ENCODE peak calls at places on chromosomes 2 and 18, in five cellular contexts. N, I, X, T and O are unnamed samples.

GRCh38 chr2:168009900-168010299 is 237.5 kb downstream of the STK39 start:
- DNase-seq in N (no peak), I (no peak), X (no peak), T (no peak), O (no peak)

GRCh38 chr2:218671077-218671653 is 637 bp downstream of the RNF25 start:
- DNase-seq in N (no peak), I (no peak), X (no peak), T (no peak), O (no peak)

GRCh38 chr18:10015941-10016819 is 102.4 kb downstream of the VAPA start:
- DNase-seq in N (peak; percentile 97), I (peak; percentile 27), X (peak; percentile 56), T (no peak), O (no peak)

GRCh38 chr2:32962652-32963051 is 15.9 kb downstream of the LTBP1 start:
- DNase-seq in N (no peak), I (no peak), X (peak; percentile 11), T (no peak), O (peak; percentile 28)

GRCh38 chr2:160077912-160078585 is 15.6 kb upstream of the PLA2R1 start:
- DNase-seq in N (no peak), I (peak; percentile 47), X (no peak), T (no peak), O (no peak)

GRCh38 chr2:171480908-171481307 is 41.4 kb upstream of the CYBRD1 start:
- DNase-seq in N (no peak), I (no peak), X (no peak), T (no peak), O (no peak)

GRCh38 chr2:152925540-152926448 is 207.4 kb downstream of the ARL6IP6 start:
- DNase-seq in N (no peak), I (peak; percentile 80), X (peak; percentile 9), T (no peak), O (peak; percentile 85)

GRCh38 chr2:231807020-231807419 is 20.8 kb downstream of the COPS7B start:
- DNase-seq in N (peak; percentile 42), I (no peak), X (no peak), T (no peak), O (no peak)

GRCh38 chr2:54606393-54606973 is 117.0 kb upstream of the EML6 start:
- DNase-seq in N (peak; percentile 83), I (no peak), X (peak; percentile 62), T (no peak), O (no peak)

GRCh38 chr2:20205915-20206524 is 18.9 kb downstream of the SDC1 start:
- DNase-seq in N (no peak), I (peak; percentile 49), X (no peak), T (no peak), O (no peak)

GRCh38 chr2:208139447-208139846 is 6.5 kb downstream of the CRYGB start:
- DNase-seq in N (no peak), I (no peak), X (no peak), T (no peak), O (no peak)

GRCh38 chr2:147843421-147843863 is 1.4 kb upstream of the ACVR2A start:
- DNase-seq in N (no peak), I (no peak), X (no peak), T (no peak), O (no peak)

GRCh38 chr2:239322414-239323086 is 78.3 kb downstream of the HDAC4 start:
- DNase-seq in N (peak; percentile 90), I (peak; percentile 20), X (peak; percentile 4), T (no peak), O (no peak)

GRCh38 chr2:33392366-33392765 is 84.1 kb upstream of the RASGRP3 start:
- DNase-seq in N (no peak), I (no peak), X (no peak), T (no peak), O (no peak)

GRCh38 chr2:7057865-7058400 is 140.7 kb downstream of the RNF144A start:
- DNase-seq in N (no peak), I (no peak), X (no peak), T (no peak), O (no peak)

GRCh38 chr2:228426502-228427216 is 245.2 kb upstream of the SPHKAP start:
- DNase-seq in N (peak; percentile 8), I (no peak), X (no peak), T (no peak), O (no peak)

GRCh38 chr2:12549641-12550040 is 167.1 kb upstream of the TRIB2 start:
- DNase-seq in N (peak; percentile 89), I (no peak), X (no peak), T (no peak), O (no peak)

GRCh38 chr2:234588054-234588430 is 91.2 kb upstream of the ARL4C start:
- DNase-seq in N (no peak), I (no peak), X (no peak), T (no peak), O (no peak)

GRCh38 chr2:100173907-100174525 is 31.6 kb upstream of the AFF3 start:
- DNase-seq in N (no peak), I (no peak), X (no peak), T (no peak), O (no peak)

GRCh38 chr2:127106457-127106997 is 427 bp downstream of the BIN1 start:
- DNase-seq in N (no peak), I (peak; percentile 22), X (no peak), T (peak; percentile 22), O (peak; percentile 56)

GRCh38 chr2:213232649-213233437 is 51.4 kb upstream of the SPAG16 start:
- DNase-seq in N (peak; percentile 36), I (no peak), X (no peak), T (no peak), O (no peak)

GRCh38 chr18:48743046-48743445 is 204.2 kb downstream of the CTIF start:
- DNase-seq in N (peak; percentile 94), I (no peak), X (peak; percentile 37), T (no peak), O (no peak)

GRCh38 chr2:185828326-185828725 is 89.7 kb downstream of the FSIP2 start:
- DNase-seq in N (no peak), I (no peak), X (no peak), T (no peak), O (no peak)

DNA sequence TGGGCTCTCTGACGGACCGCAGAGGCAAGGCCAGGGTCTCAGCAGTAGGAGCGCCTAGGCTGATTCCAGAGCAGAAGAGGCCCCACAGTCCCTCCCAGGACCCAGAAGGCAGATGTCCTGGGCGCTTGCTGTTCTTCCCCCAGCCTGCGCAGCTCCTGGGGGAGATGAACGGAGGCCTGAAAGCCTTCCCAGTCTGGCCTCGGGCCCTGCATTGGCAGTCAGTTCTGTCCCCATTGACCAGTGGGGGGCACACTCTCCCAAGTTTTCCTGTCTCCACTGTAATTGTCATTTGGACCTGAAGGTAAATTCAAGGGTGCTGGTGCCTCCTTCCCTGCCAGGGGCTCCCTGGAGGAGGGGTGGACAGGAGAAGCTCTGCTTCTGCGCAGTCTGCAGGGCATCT is 345.7 kb downstream of the CYP26B1 start:
- DNase-seq in N (peak; percentile 77), I (peak; percentile 47), X (peak; percentile 68), T (no peak), O (peak; percentile 54)
- TF ChIP-seq CTCF in N (peak; percentile 81), I (peak; percentile 32), X (peak; percentile 62), T (no peak), O (no peak)

DNA sequence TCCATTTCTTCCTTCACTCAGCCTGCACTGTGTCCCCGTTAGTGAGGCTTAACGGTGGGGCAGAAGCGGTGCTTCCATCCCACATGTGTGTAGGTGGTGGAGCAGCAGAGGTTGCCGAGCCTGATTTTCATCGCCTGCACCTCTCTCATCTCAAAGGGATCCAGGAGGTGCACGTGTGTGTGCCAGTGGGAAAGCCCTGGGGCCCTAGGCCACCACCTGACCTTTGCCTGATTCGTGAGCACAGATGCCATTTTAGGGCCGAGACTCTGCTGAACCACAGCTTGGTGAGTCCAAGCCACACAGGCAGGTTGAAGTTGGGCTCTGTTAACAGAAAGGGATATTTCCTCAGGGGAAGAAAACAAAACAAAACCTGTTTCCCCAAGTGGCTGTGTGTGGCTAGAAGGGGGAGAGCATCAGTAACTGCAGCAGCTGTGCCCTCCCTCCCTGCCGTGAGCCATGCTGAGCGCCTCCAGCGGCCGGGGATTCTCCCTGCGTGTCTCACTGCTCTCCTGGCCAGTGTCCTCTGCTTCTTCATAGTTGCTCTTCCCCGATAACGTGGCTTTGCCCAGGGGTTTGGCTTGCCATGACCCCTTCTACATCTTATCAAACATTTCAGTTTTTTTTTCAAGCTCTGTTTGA is 81.5 kb downstream of the MAPRE2 start:
- DNase-seq in N (no peak), I (no peak), X (no peak), T (no peak), O (peak; percentile 88)
- TF ChIP-seq CTCF in N (no peak), I (no peak), X (peak; percentile 19), T (no peak), O (peak; percentile 42)

GRCh38 chr2:42928692-42929576 is 136.6 kb upstream of the HAAO start:
- DNase-seq in N (peak; percentile 69), I (no peak), X (no peak), T (no peak), O (peak; percentile 57)
- TF ChIP-seq CTCF in N (peak; percentile 34), I (peak; percentile 30), X (peak; percentile 27), T (no peak), O (peak; percentile 59)

GRCh38 chr2:204871246-204871953 is 326.1 kb downstream of the PARD3B start:
- DNase-seq in N (peak; percentile 58), I (no peak), X (no peak), T (no peak), O (no peak)
- TF ChIP-seq CTCF in N (peak; percentile 33), I (peak; percentile 28), X (peak; percentile 29), T (no peak), O (no peak)

GRCh38 chr2:37226863-37227262 is 4.5 kb downstream of the CEBPZ start:
- DNase-seq in N (no peak), I (no peak), X (no peak), T (no peak), O (no peak)
- TF ChIP-seq CTCF in N (no peak), I (no peak), X (no peak), T (no peak), O (no peak)